ENCODE peak calls at places on chromosomes 11 and 22, in four cellular contexts. One of them, this sample, is unnamed.

GRCh38 chr11:77183421-77183984 is 55.5 kb downstream of the MYO7A start:
- DNase-seq in IMR-90: no peak
- DNase-seq in K562: no peak
- DNase-seq in GM12878: no peak
- DNase-seq in this sample: no peak

GRCh38 chr22:23119492-23120414 is 22.0 kb downstream of the RSPH14 start:
- DNase-seq in GM12878: no peak
- DNase-seq in IMR-90: no peak
- DNase-seq in K562: peak; percentile 66
- DNase-seq in this sample: peak; percentile 33

GRCh38 chr22:49044091-49044490 is 783.6 kb downstream of the BRD1 start:
- DNase-seq in K562: no peak
- DNase-seq in GM12878: no peak
- DNase-seq in IMR-90: no peak
- DNase-seq in this sample: no peak

GRCh38 chr11:125886997-125887372 is 483 bp upstream of the HYLS1 start:
- DNase-seq in K562: no peak
- DNase-seq in GM12878: no peak
- DNase-seq in IMR-90: no peak
- DNase-seq in this sample: no peak

GRCh38 chr22:46748948-46749681 is 11.1 kb upstream of the CERK start:
- DNase-seq in GM12878: no peak
- DNase-seq in IMR-90: peak; percentile 49
- DNase-seq in K562: no peak
- DNase-seq in this sample: peak; percentile 91

GRCh38 chr11:60887531-60887930 is 18.9 kb downstream of the PRPF19 start:
- DNase-seq in IMR-90: peak; percentile 61
- DNase-seq in GM12878: no peak
- DNase-seq in K562: peak; percentile 66
- DNase-seq in this sample: peak; percentile 56

GRCh38 chr22:42075277-42075676 is 1.2 kb downstream of the PHETA2 start:
- DNase-seq in K562: no peak
- DNase-seq in IMR-90: no peak
- DNase-seq in GM12878: no peak
- DNase-seq in this sample: no peak

GRCh38 chr22:38694049-38694448 is 6.7 kb downstream of the JOSD1 start:
- DNase-seq in GM12878: no peak
- DNase-seq in IMR-90: no peak
- DNase-seq in K562: no peak
- DNase-seq in this sample: peak; percentile 77

GRCh38 chr11:126963115-126963514 is 37.5 kb downstream of the KIRREL3 start:
- DNase-seq in K562: no peak
- DNase-seq in IMR-90: no peak
- DNase-seq in GM12878: no peak
- DNase-seq in this sample: no peak

GRCh38 chr22:37801946-37802309 is 5.8 kb upstream of the GCAT start:
- DNase-seq in IMR-90: no peak
- DNase-seq in K562: no peak
- DNase-seq in GM12878: no peak
- DNase-seq in this sample: no peak

GRCh38 chr11:72591785-72592490 is 82.3 kb downstream of the PDE2A start:
- DNase-seq in K562: no peak
- DNase-seq in IMR-90: no peak
- DNase-seq in GM12878: no peak
- DNase-seq in this sample: no peak

GRCh38 chr11:57604289-57605010 is 7.0 kb downstream of the SERPING1 start:
- DNase-seq in K562: no peak
- DNase-seq in GM12878: no peak
- DNase-seq in IMR-90: no peak
- DNase-seq in this sample: no peak

GRCh38 chr11:29943347-29943746 is 73.5 kb downstream of the KCNA4 start:
- DNase-seq in GM12878: no peak
- DNase-seq in K562: no peak
- DNase-seq in IMR-90: no peak
- DNase-seq in this sample: no peak

GRCh38 chr11:106482920-106483761 is 405.7 kb downstream of the AASDHPPT start:
- DNase-seq in GM12878: no peak
- DNase-seq in IMR-90: peak; percentile 84
- DNase-seq in K562: no peak
- DNase-seq in this sample: peak; percentile 49

GRCh38 chr11:63508009-63508408 is 2.1 kb downstream of the LGALS12 start:
- DNase-seq in K562: peak; percentile 40
- DNase-seq in IMR-90: no peak
- DNase-seq in GM12878: no peak
- DNase-seq in this sample: no peak

GRCh38 chr22:42066937-42067336 is 3.7 kb downstream of the NAGA start:
- DNase-seq in GM12878: no peak
- DNase-seq in K562: no peak
- DNase-seq in IMR-90: no peak
- DNase-seq in this sample: no peak

GRCh38 chr22:39475337-39475736 is 18.5 kb downstream of the MGAT3 start:
- DNase-seq in GM12878: no peak
- DNase-seq in IMR-90: no peak
- DNase-seq in K562: no peak
- DNase-seq in this sample: no peak

GRCh38 chr11:115241899-115242298 is 262.3 kb downstream of the CADM1 start:
- DNase-seq in GM12878: no peak
- DNase-seq in K562: no peak
- DNase-seq in IMR-90: no peak
- DNase-seq in this sample: no peak

GRCh38 chr22:35728639-35729308 is 11.1 kb downstream of the APOL5 start:
- DNase-seq in IMR-90: no peak
- DNase-seq in GM12878: no peak
- DNase-seq in K562: no peak
- DNase-seq in this sample: no peak

GRCh38 chr22:37731804-37732471 is 35.1 kb downstream of the TRIOBP start:
- DNase-seq in GM12878: no peak
- DNase-seq in IMR-90: no peak
- DNase-seq in K562: peak; percentile 28
- DNase-seq in this sample: no peak

GRCh38 chr11:115678942-115679341 is 174.7 kb upstream of the CADM1 start:
- DNase-seq in K562: no peak
- DNase-seq in GM12878: no peak
- DNase-seq in IMR-90: no peak
- DNase-seq in this sample: no peak

GRCh38 chr11:32437406-32438345 is 2.3 kb upstream of the WT1 start:
- DNase-seq in GM12878: no peak
- DNase-seq in K562: no peak
- DNase-seq in IMR-90: no peak
- DNase-seq in this sample: no peak

GRCh38 chr22:42648368-42649260 is 578 bp downstream of the CYB5R3 start:
- DNase-seq in K562: no peak
- DNase-seq in IMR-90: no peak
- DNase-seq in GM12878: no peak
- DNase-seq in this sample: peak; percentile 51

GRCh38 chr11:72639475-72640375 is 34.5 kb downstream of the PDE2A start:
- DNase-seq in GM12878: no peak
- DNase-seq in IMR-90: no peak
- DNase-seq in K562: no peak
- DNase-seq in this sample: no peak

GRCh38 chr11:116948375-116948774 is 111.0 kb upstream of the APOA1 start:
- DNase-seq in K562: no peak
- DNase-seq in IMR-90: peak; percentile 54
- DNase-seq in GM12878: no peak
- DNase-seq in this sample: no peak

GRCh38 chr22:35630387-35630793 is 13.3 kb upstream of the MB start:
- DNase-seq in GM12878: no peak
- DNase-seq in IMR-90: peak; percentile 63
- DNase-seq in K562: no peak
- DNase-seq in this sample: no peak

GRCh38 chr22:46262449-46263207 is 515 bp downstream of the PKDREJ start:
- DNase-seq in IMR-90: peak; percentile 35
- DNase-seq in GM12878: no peak
- DNase-seq in K562: no peak
- DNase-seq in this sample: peak; percentile 53

DNA sequence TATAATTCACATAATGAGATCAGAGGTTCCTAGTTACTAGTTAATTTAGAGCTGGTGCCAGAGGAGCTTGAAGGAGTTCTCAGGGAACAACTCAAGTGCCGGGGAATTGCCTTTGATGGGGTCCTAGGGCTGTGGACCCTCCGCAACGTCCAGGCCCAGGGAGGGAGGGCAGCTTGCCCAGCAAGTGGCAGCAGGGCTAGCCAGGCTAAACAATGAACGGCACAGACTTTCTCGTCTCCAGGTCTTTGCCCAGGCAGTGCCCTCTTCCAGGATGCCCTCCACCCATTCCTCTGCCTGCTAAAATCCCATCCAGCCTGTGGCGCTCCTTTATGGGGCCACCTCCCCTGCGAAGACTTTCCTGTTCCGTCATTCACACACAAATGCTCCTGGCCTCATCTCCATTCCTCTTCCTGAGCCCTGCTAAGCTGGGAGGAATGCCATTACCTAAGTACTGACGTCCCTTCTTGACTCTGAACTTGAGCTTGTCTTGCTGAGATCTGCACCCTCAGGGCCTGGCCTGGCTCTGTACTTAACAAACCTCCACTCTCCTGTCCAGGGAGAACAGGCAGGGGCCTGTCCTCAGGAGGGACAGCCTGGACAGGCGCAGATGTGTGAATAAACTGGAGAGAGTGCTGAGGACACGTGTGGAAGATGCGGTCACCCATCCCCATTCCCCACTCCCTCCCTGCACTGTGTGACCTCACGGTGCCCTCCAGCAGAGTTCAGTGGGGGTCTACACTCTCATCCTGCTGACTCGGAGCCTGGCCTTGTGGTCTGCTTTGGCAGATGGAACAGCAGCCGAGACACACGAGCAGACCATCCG is 91.2 kb downstream of the RTL6 start:
- DNase-seq in GM12878: no peak
- DNase-seq in IMR-90: peak; percentile 12
- DNase-seq in K562: no peak
- DNase-seq in this sample: no peak
- TF ChIP-seq FOS in GM12878: no peak
- TF ChIP-seq FOS in IMR-90: no peak
- TF ChIP-seq FOS in K562: no peak
- TF ChIP-seq FOS in this sample: no peak

GRCh38 chr22:19524170-19525115 is at the start of gene CLDN5:
- DNase-seq in IMR-90: no peak
- DNase-seq in GM12878: no peak
- DNase-seq in K562: peak; percentile 56
- DNase-seq in this sample: peak; percentile 91
- H3K27ac ChIP-seq in IMR-90: no peak within 1 kb of the TSS
- H3K27ac ChIP-seq in GM12878: no peak within 1 kb of the TSS
- H3K27ac ChIP-seq in K562: no peak within 1 kb of the TSS
- H3K27ac ChIP-seq in this sample: peak within 1 kb of the TSS; percentile 55

GRCh38 chr11:66271816-66272215 is 3.4 kb downstream of the RAB1B start:
- DNase-seq in IMR-90: no peak
- DNase-seq in K562: no peak
- DNase-seq in GM12878: no peak
- DNase-seq in this sample: no peak

GRCh38 chr11:66268953-66269906 is 791 bp downstream of the RAB1B start:
- DNase-seq in IMR-90: peak; percentile 48
- DNase-seq in K562: peak; percentile 67
- DNase-seq in GM12878: no peak
- DNase-seq in this sample: peak; percentile 34

GRCh38 chr11:66275396-66275795 is 2.6 kb upstream of the CNIH2 start:
- DNase-seq in IMR-90: no peak
- DNase-seq in K562: no peak
- DNase-seq in GM12878: no peak
- DNase-seq in this sample: no peak

GRCh38 chr11:66274219-66274618 is 3.8 kb upstream of the CNIH2 start:
- DNase-seq in K562: no peak
- DNase-seq in IMR-90: no peak
- DNase-seq in GM12878: no peak
- DNase-seq in this sample: no peak

DNA sequence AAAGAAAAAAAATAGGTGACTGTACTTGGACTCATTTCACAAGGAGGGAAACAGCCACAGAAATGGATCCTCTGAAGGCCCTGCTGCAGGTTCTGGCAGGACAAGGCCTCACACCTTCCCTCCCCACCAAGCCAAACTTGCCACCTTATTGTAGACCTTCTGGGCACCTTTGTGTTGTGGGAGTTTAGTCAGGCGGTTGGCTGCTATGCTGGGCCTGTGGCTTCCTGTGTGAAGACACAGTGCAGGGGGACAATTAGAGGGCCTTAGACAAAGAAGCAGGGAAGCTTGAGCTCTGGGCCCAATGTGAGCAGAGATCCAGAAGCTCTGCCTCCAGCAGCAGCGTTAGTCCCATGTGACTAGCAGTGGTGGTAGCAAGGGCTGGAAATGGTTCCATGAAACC is 4.2 kb downstream of the RAB1B start:
- DNase-seq in K562: no peak
- DNase-seq in GM12878: no peak
- DNase-seq in IMR-90: no peak
- DNase-seq in this sample: no peak
- H3K4me1 ChIP-seq in K562: peaks cover 23% of the 10 kb centered on the region
- H3K4me1 ChIP-seq in GM12878: peaks cover 11% of the 10 kb centered on the region
- H3K4me1 ChIP-seq in IMR-90: peaks cover 2% of the 10 kb centered on the region
- H3K4me1 ChIP-seq in this sample: peaks cover 12% of the 10 kb centered on the region

DNA sequence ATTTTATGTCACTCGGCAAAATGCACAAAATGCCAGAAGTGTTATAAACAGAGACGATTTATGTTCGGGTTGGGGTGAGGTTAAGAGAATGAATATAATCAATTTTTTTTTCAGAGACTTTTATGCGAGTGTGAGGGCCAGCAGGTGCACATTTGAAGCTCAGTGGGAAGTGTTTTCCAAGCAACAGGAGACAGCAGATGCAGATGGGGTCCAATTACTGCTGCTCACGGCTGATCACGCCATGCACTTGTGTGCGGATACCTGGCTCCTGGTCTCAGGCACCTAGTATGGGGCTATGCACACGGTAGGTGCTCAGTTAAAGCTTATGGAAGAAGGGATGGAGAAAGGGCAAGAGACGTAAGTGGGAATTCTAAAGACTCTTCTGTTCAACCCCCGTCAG is 249.1 kb downstream of the MIAT start:
- DNase-seq in K562: no peak
- DNase-seq in GM12878: no peak
- DNase-seq in IMR-90: no peak
- DNase-seq in this sample: no peak
- TF ChIP-seq FOS in K562: no peak
- TF ChIP-seq FOS in GM12878: no peak
- TF ChIP-seq FOS in IMR-90: no peak
- TF ChIP-seq FOS in this sample: no peak

This sample was measured in endothelial cell of umbilical vein.